ENCODE peak calls at places on chromosomes 6 and 20, in six cellular contexts. N is K562, D is fibroblast of lung, H is upper lobe of right lung, Z is uterus, Q is Panc1. U is an unnamed sample.

GRCh38 chr6:3247255-3248146 is 11.2 kb upstream of the PSMG4 start:
- DNase-seq in N (peak; percentile 78), D (peak; percentile 98), H (no peak), Z (peak; percentile 65), Q (no peak), U (peak; percentile 73)

GRCh38 chr6:5205035-5205469 is 55.7 kb downstream of the LYRM4 start:
- DNase-seq in N (no peak), D (no peak), H (no peak), Z (peak; percentile 30), Q (no peak), U (peak; percentile 58)

GRCh38 chr6:94130458-94130857 is 711.1 kb upstream of the EPHA7 start:
- DNase-seq in N (no peak), D (no peak), H (no peak), Z (no peak), Q (no peak), U (peak; percentile 24)

GRCh38 chr6:137949686-137950390 is 82.8 kb downstream of the TNFAIP3 start:
- DNase-seq in N (no peak), D (no peak), H (no peak), Z (no peak), Q (no peak), U (no peak)

GRCh38 chr6:130674604-130675003 is 152.6 kb upstream of the SMLR1 start:
- DNase-seq in N (no peak), D (no peak), H (no peak), Z (no peak), Q (no peak), U (no peak)

GRCh38 chr6:92810913-92811312 is 608.4 kb downstream of the EPHA7 start:
- DNase-seq in N (peak; percentile 8), D (peak; percentile 14), H (no peak), Z (no peak), Q (peak; percentile 5), U (peak; percentile 40)

GRCh38 chr6:154980273-154981070 is 14.6 kb upstream of the TIAM2 start:
- DNase-seq in N (no peak), D (no peak), H (no peak), Z (no peak), Q (no peak), U (no peak)

GRCh38 chr6:44697333-44697732 is 309.8 kb downstream of the CDC5L start:
- DNase-seq in N (no peak), D (no peak), H (no peak), Z (no peak), Q (no peak), U (no peak)

GRCh38 chr20:23596856-23597255 is 8.9 kb downstream of the CST9 start:
- DNase-seq in N (no peak), D (no peak), H (no peak), Z (no peak), Q (no peak), U (no peak)

GRCh38 chr20:8722277-8722928 is 346.5 kb upstream of the PLCB4 start:
- DNase-seq in N (peak; percentile 35), D (peak; percentile 66), H (no peak), Z (peak; percentile 20), Q (peak; percentile 51), U (peak; percentile 68)

GRCh38 chr6:151494235-151494950 is 576 bp downstream of the CCDC170 start:
- DNase-seq in N (no peak), D (peak; percentile 58), H (peak; percentile 73), Z (peak; percentile 44), Q (no peak), U (no peak)

GRCh38 chr20:4997207-4997606 is 4.1 kb downstream of the SLC23A2 start:
- DNase-seq in N (no peak), D (peak; percentile 44), H (no peak), Z (no peak), Q (no peak), U (no peak)

GRCh38 chr6:4573958-4574481 is 202.2 kb upstream of the CDYL start:
- DNase-seq in N (no peak), D (peak; percentile 74), H (no peak), Z (no peak), Q (no peak), U (no peak)

GRCh38 chr6:96784650-96785049 is 52.6 kb downstream of the GPR63 start:
- DNase-seq in N (no peak), D (no peak), H (no peak), Z (no peak), Q (no peak), U (no peak)

GRCh38 chr6:1486387-1486786 is 97.0 kb downstream of the FOXF2 start:
- DNase-seq in N (no peak), D (no peak), H (no peak), Z (no peak), Q (no peak), U (no peak)

GRCh38 chr6:105790635-105791034 is 295.5 kb upstream of the PRDM1 start:
- DNase-seq in N (peak; percentile 22), D (no peak), H (no peak), Z (no peak), Q (no peak), U (no peak)

GRCh38 chr6:22929228-22929627 is 359.9 kb downstream of the HDGFL1 start:
- DNase-seq in N (no peak), D (no peak), H (no peak), Z (no peak), Q (no peak), U (no peak)

GRCh38 chr6:81826785-81827184 is 74.3 kb upstream of the TENT5A start:
- DNase-seq in N (no peak), D (no peak), H (no peak), Z (no peak), Q (no peak), U (no peak)

GRCh38 chr20:19336601-19337000 is 124.2 kb downstream of the SLC24A3 start:
- DNase-seq in N (no peak), D (no peak), H (no peak), Z (no peak), Q (no peak), U (no peak)

GRCh38 chr6:41707565-41708200 is 27.7 kb downstream of the TFEB start:
- DNase-seq in N (no peak), D (no peak), H (no peak), Z (no peak), Q (no peak), U (no peak)

GRCh38 chr6:40791004-40791403 is 203.8 kb upstream of the LRFN2 start:
- DNase-seq in N (no peak), D (no peak), H (no peak), Z (no peak), Q (no peak), U (no peak)

GRCh38 chr20:34744847-34745246 is 40.7 kb downstream of the TP53INP2 start:
- DNase-seq in N (no peak), D (no peak), H (no peak), Z (no peak), Q (no peak), U (no peak)

GRCh38 chr6:16483315-16483875 is 245.0 kb downstream of the GMPR start:
- DNase-seq in N (no peak), D (no peak), H (no peak), Z (no peak), Q (no peak), U (no peak)

GRCh38 chr6:29631860-29632731 is 887 bp downstream of the GABBR1 start:
- DNase-seq in N (peak; percentile 86), D (peak; percentile 70), H (peak; percentile 77), Z (peak; percentile 83), Q (no peak), U (peak; percentile 67)

GRCh38 chr20:44924526-44924925 is 14.7 kb downstream of the PABPC1L start:
- DNase-seq in N (no peak), D (no peak), H (no peak), Z (no peak), Q (no peak), U (no peak)

GRCh38 chr6:54118117-54118516 is 6.9 kb downstream of the MLIP start:
- DNase-seq in N (no peak), D (no peak), H (no peak), Z (no peak), Q (no peak), U (no peak)

GRCh38 chr6:978937-979685 is 286.2 kb upstream of the EXOC2 start:
- DNase-seq in N (no peak), D (peak; percentile 1), H (no peak), Z (no peak), Q (no peak), U (no peak)

GRCh38 chr6:164168595-164168994 is 754.1 kb downstream of the QKI start:
- DNase-seq in N (no peak), D (no peak), H (no peak), Z (no peak), Q (no peak), U (no peak)

GRCh38 chr6:148177589-148178233 is 164.9 kb upstream of the SASH1 start:
- DNase-seq in N (peak; percentile 54), D (peak; percentile 36), H (peak; percentile 76), Z (peak; percentile 57), Q (no peak), U (peak; percentile 78)

GRCh38 chr20:14673164-14673563 is 335.8 kb upstream of the FLRT3 start:
- DNase-seq in N (no peak), D (no peak), H (no peak), Z (no peak), Q (no peak), U (no peak)

DNA sequence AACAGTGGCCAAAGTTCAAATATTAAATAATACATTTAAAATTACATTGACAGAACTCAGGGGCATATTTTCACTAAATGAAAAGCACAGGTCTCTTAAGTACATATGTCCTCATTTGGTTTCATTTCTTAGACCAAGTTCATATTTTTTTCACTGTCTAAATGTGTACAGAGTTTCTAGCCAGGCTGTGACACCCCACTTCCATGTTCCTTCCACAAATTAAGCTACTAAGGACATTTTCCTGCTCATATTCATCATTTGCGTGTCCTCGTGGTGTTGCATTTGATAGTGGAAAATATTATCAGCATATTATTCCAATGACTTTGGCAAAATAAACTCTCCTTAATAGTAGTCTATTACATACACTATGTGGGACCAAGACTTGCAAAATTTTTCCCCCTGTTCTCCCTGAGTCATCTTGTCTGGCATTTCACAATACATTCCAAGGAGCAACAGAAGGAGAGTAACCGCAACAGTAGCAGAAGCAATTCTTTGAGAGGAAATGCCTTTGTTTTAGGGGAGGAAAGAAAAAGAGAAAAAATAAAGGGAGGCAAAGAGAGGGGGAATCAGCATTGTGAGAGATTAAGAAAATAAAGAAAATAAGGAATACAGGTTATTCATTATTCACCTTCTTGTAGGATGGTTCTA is 599.2 kb downstream of the COL12A1 start:
- DNase-seq in N (no peak), D (peak; percentile 97), H (no peak), Z (no peak), Q (no peak), U (no peak)
- H3K4me1 ChIP-seq in N (no peaks in the 10 kb centered on the region), D (peaks cover 16% of the 10 kb centered on the region), H (peaks cover 3% of the 10 kb centered on the region), Z (no peaks in the 10 kb centered on the region), Q (no peaks in the 10 kb centered on the region), U (no peaks in the 10 kb centered on the region)

GRCh38 chr6:28277746-28278145 is 3.6 kb upstream of the PGBD1 start:
- DNase-seq in N (no peak), D (no peak), H (no peak), Z (no peak), Q (no peak), U (no peak)
- H3K27me3 ChIP-seq in N (no peaks in the 10 kb centered on the region), D (no peaks in the 10 kb centered on the region), H (no peaks in the 10 kb centered on the region), Z (no peaks in the 10 kb centered on the region), Q (no peaks in the 10 kb centered on the region), U (no peaks in the 10 kb centered on the region)

DNA sequence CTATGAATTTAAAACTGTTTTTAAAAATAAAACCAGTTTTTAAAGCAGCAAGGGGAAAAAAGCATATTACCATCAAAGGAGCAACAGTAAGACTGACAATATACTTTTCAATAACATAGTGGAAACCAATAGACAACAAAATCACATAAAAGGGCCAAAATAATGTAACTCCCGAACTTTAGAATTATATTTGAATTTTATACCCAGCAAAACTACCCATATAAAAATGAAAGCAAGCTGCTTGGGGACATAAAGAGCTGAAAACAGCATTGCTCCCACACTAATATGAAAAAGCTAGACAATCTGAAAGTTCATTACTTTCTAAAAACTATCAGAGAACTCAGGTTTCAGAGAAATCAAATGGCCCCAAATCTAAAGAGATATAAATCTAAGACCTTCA is 199.4 kb upstream of the ARID1B start:
- DNase-seq in N (no peak), D (no peak), H (no peak), Z (no peak), Q (no peak), U (no peak)
- H3K9me3 ChIP-seq in N (no peaks in the 10 kb centered on the region), D (no peaks in the 10 kb centered on the region), H (peaks cover 12% of the 10 kb centered on the region), Z (no peaks in the 10 kb centered on the region), Q (peaks cover 19% of the 10 kb centered on the region), U (no peaks in the 10 kb centered on the region)

GRCh38 chr6:14135865-14136539 is 18.4 kb downstream of the CD83 start:
- DNase-seq in N (no peak), D (no peak), H (no peak), Z (no peak), Q (no peak), U (no peak)
- H3K4me1 ChIP-seq in N (peaks cover 13% of the 10 kb centered on the region), D (no peaks in the 10 kb centered on the region), H (no peaks in the 10 kb centered on the region), Z (no peaks in the 10 kb centered on the region), Q (no peaks in the 10 kb centered on the region), U (peaks cover 7% of the 10 kb centered on the region)